ENCODE peak calls at places on chromosomes 6 and 20, in nine cellular contexts. A is esophagus squamous epithelium; Q is PC-3; E is heart right ventricle; W is GM23248; K is cardiac muscle cell; M is CD8-positive, alpha-beta memory T cell; S is body of pancreas; O is ovary. C is an unnamed sample.

GRCh38 chr20:5078399-5078958 is 41.3 kb downstream of the PCNA start:
- DNase-seq in Q (peak; percentile 33), E (peak; percentile 71), M (peak; percentile 82), A (peak; percentile 48), S (no peak), W (peak; percentile 87), K (peak; percentile 48), O (peak; percentile 19), C (no peak)

GRCh38 chr20:40966103-40966502 is 62.5 kb upstream of the TOP1 start:
- DNase-seq in A (no peak), M (no peak), K (no peak), Q (peak; percentile 28), W (no peak), O (no peak), S (no peak), E (no peak), C (no peak)

GRCh38 chr6:144033816-144034540 is 25.9 kb upstream of the PLAGL1 start:
- DNase-seq in W (peak; percentile 94), E (no peak), K (peak; percentile 56), S (no peak), M (no peak), O (no peak), Q (peak; percentile 42), A (no peak), C (no peak)

GRCh38 chr6:110378552-110378951 is 20.4 kb upstream of the METTL24 start:
- DNase-seq in E (no peak), M (no peak), Q (no peak), S (no peak), K (no peak), A (no peak), O (no peak), W (no peak), C (no peak)

GRCh38 chr6:87431263-87431662 is 23.5 kb downstream of the CFAP206 start:
- DNase-seq in M (no peak), Q (no peak), K (peak; percentile 17), S (no peak), W (peak; percentile 4), E (no peak), O (no peak), A (no peak), C (no peak)

GRCh38 chr6:32843979-32844838 is at the start of gene PSMB8:
- DNase-seq in W (peak; percentile 96), A (peak; percentile 87), Q (peak; percentile 97), E (peak; percentile 97), M (peak; percentile 99), S (peak; percentile 98), K (peak; percentile 94), O (peak; percentile 95), C (peak; percentile 45)

GRCh38 chr6:42224222-42225042 is 6.8 kb upstream of the MRPS10 start:
- DNase-seq in S (no peak), Q (peak; percentile 99), A (no peak), O (no peak), W (peak; percentile 93), M (no peak), E (no peak), K (peak; percentile 45), C (no peak)

GRCh38 chr6:72616406-72617015 is 5.4 kb upstream of the KCNQ5 start:
- DNase-seq in S (no peak), M (no peak), E (no peak), K (peak; percentile 69), W (peak; percentile 74), A (no peak), O (no peak), Q (peak; percentile 58), C (no peak)

GRCh38 chr20:22999756-23000155 is 35.4 kb upstream of the SSTR4 start:
- DNase-seq in K (no peak), E (no peak), M (no peak), O (no peak), W (peak; percentile 21), A (no peak), S (no peak), Q (peak; percentile 81), C (no peak)

GRCh38 chr20:23003916-23004315 is 31.2 kb upstream of the SSTR4 start:
- DNase-seq in Q (no peak), A (no peak), K (no peak), E (no peak), W (no peak), M (no peak), O (no peak), S (no peak), C (no peak)

GRCh38 chr20:23005761-23006160 is 29.4 kb upstream of the SSTR4 start:
- DNase-seq in W (no peak), K (peak; percentile 73), M (no peak), E (no peak), S (no peak), A (no peak), Q (no peak), O (no peak), C (no peak)

GRCh38 chr20:23002276-23002675 is 32.8 kb upstream of the SSTR4 start:
- DNase-seq in S (no peak), M (no peak), K (no peak), O (no peak), W (no peak), Q (no peak), A (no peak), E (no peak), C (no peak)

DNA sequence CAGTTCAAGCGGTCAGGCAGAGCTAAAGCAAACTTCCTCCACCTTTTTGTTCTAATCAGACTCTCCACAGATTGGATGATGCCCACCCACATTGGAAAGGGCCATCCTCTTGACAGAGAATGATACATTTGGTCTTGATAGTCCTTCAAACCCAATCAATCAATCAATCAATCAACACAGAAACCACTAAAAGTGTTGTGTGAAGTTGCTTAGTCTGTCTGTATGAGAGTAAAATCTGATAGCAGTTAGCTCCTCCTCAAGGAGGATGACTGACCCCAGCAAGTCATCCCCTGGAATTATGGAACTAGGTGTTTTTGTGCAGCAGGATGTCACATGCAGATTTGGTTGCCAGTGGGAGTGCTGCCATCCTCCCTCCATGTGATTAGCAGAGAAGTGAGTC is 32.0 kb upstream of the SSTR4 start:
- DNase-seq in E (no peak), Q (no peak), O (no peak), S (no peak), K (no peak), M (no peak), A (no peak), W (no peak), C (no peak)
- H3K27ac ChIP-seq in E (no peak overlapping the region), Q (no peak overlapping the region), O (no peak overlapping the region), S (no peak overlapping the region), K (no peak overlapping the region), M (no peak overlapping the region), A (no peak overlapping the region), W (no peak overlapping the region), C (no peak overlapping the region)

GRCh38 chr20:37222086-37222485 is 39.5 kb downstream of the GHRH start:
- DNase-seq in A (no peak), K (no peak), E (no peak), O (no peak), Q (no peak), M (no peak), S (no peak), W (no peak), C (no peak)

GRCh38 chr20:37225146-37225545 is 36.5 kb downstream of the GHRH start:
- DNase-seq in S (peak; percentile 1), A (no peak), K (no peak), O (no peak), E (no peak), Q (no peak), M (no peak), W (no peak), C (no peak)

GRCh38 chr20:37220796-37221195 is 40.8 kb downstream of the GHRH start:
- DNase-seq in W (peak; percentile 66), Q (no peak), E (no peak), S (no peak), K (peak; percentile 49), M (no peak), O (no peak), A (no peak), C (no peak)

GRCh38 chr20:37220255-37220654 is 40.9 kb upstream of the MROH8 start:
- DNase-seq in E (no peak), S (peak; percentile 0), K (no peak), O (no peak), A (no peak), M (no peak), Q (no peak), W (no peak), C (no peak)

GRCh38 chr20:37223053-37223452 is 38.6 kb downstream of the GHRH start:
- DNase-seq in O (no peak), K (peak; percentile 92), S (peak; percentile 4), M (no peak), W (peak; percentile 96), Q (peak; percentile 15), A (no peak), E (no peak), C (no peak)
- H3K27ac ChIP-seq in O (no peak overlapping the region), K (peak overlapping the region; percentile 74), S (no peak overlapping the region), M (no peak overlapping the region), W (peak overlapping the region; percentile 72), Q (no peak overlapping the region), A (no peak overlapping the region), E (no peak overlapping the region), C (peak overlapping the region; percentile 34)

GRCh38 chr20:62513991-62514390 is 38.2 kb upstream of the GATA5 start:
- DNase-seq in E (no peak), O (no peak), M (no peak), K (no peak), Q (no peak), S (no peak), A (no peak), W (no peak), C (no peak)

GRCh38 chr20:62512812-62513211 is 37.0 kb upstream of the GATA5 start:
- DNase-seq in W (no peak), O (no peak), A (no peak), E (no peak), Q (no peak), M (no peak), S (no peak), K (no peak), C (no peak)

GRCh38 chr20:62515280-62515679 is 39.5 kb upstream of the GATA5 start:
- DNase-seq in O (no peak), A (no peak), K (no peak), E (no peak), W (no peak), S (no peak), M (no peak), Q (no peak), C (no peak)

GRCh38 chr20:62511300-62511914 is 35.6 kb upstream of the GATA5 start:
- DNase-seq in Q (no peak), O (no peak), A (no peak), W (no peak), K (no peak), M (no peak), E (no peak), S (no peak), C (no peak)

GRCh38 chr20:62511915-62512610 is 36.3 kb upstream of the GATA5 start:
- DNase-seq in M (no peak), O (no peak), Q (no peak), W (no peak), E (no peak), A (no peak), S (no peak), K (no peak), C (no peak)
- H3K27ac ChIP-seq in M (no peak overlapping the region), O (no peak overlapping the region), Q (no peak overlapping the region), W (no peak overlapping the region), E (peak overlapping the region; percentile 76), A (no peak overlapping the region), S (no peak overlapping the region), K (peak overlapping the region; percentile 88), C (no peak overlapping the region)

DNA sequence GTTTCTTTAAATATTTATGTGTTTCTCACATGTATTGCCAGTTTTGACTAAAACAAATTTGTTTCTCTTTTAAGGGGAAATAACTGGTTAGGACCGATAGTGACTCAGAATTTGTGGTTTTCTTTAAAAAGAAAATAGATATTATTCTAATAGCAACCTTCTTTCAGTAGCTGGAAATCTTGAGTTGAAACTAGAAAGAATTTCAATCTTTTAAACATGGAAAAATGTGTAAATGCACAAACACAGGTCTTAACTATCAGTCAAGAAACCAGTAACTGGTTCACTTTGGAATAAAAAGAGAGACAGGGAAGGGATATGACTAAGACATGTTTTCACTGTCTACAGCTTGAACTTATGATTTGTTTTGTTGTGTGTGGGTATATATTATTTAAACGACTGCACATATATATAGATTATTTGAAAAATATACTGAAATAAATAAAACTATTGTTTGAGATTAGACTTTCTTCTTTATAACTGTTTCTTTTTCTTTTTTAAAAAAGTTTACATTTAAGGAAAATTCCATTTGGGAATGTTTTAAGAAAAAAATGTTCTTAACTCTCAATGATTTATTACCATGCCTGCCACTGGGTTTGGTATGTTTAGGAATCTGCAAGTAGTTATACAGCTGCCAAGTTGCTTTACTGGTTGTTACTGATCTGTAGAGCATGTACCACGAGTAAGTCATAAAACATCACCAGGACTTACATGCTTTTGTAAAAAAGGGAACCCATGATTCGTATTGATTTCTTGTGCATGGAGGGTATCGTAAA is 753.3 kb upstream of the MARCKS start:
- DNase-seq in M (no peak), E (no peak), W (peak; percentile 65), A (no peak), O (no peak), K (peak; percentile 47), S (no peak), Q (peak; percentile 11), C (no peak)
- H3K27ac ChIP-seq in M (no peak overlapping the region), E (no peak overlapping the region), W (peak overlapping the region; percentile 34), A (no peak overlapping the region), O (no peak overlapping the region), K (no peak overlapping the region), S (no peak overlapping the region), Q (peak overlapping the region; percentile 2), C (peak overlapping the region; percentile 52)